ENCODE peak calls at places on chromosomes 6 and 20, in nine cellular contexts. One of them, this sample, is unnamed.

GRCh38 chr6:88163576-88163975 is 2.6 kb downstream of the CNR1 start:
- DNase-seq in H9: no peak
- DNase-seq in nephron progenitor cell: no peak
- DNase-seq in amniotic epithelial cell: no peak
- DNase-seq in Caco-2: no peak
- DNase-seq in brain microvascular endothelial cell: no peak
- DNase-seq in M059J: no peak
- DNase-seq in left ventricle myocardium superior: no peak
- DNase-seq in amniotic stem cell: no peak
- DNase-seq in this sample: no peak

GRCh38 chr6:48403587-48403986 is 292.6 kb upstream of the PTCHD4 start:
- DNase-seq in left ventricle myocardium superior: no peak
- DNase-seq in M059J: no peak
- DNase-seq in brain microvascular endothelial cell: no peak
- DNase-seq in H9: no peak
- DNase-seq in nephron progenitor cell: no peak
- DNase-seq in Caco-2: no peak
- DNase-seq in amniotic stem cell: no peak
- DNase-seq in amniotic epithelial cell: no peak
- DNase-seq in this sample: no peak

GRCh38 chr6:39777661-39778060 is 14.5 kb upstream of the DAAM2 start:
- DNase-seq in left ventricle myocardium superior: peak; percentile 70
- DNase-seq in amniotic stem cell: no peak
- DNase-seq in brain microvascular endothelial cell: no peak
- DNase-seq in amniotic epithelial cell: no peak
- DNase-seq in Caco-2: no peak
- DNase-seq in H9: no peak
- DNase-seq in M059J: no peak
- DNase-seq in nephron progenitor cell: no peak
- DNase-seq in this sample: no peak

GRCh38 chr20:63268671-63269439 is 3.8 kb upstream of the ARFGAP1 start:
- DNase-seq in brain microvascular endothelial cell: no peak
- DNase-seq in nephron progenitor cell: peak; percentile 46
- DNase-seq in Caco-2: peak; percentile 76
- DNase-seq in left ventricle myocardium superior: no peak
- DNase-seq in amniotic stem cell: no peak
- DNase-seq in M059J: no peak
- DNase-seq in H9: no peak
- DNase-seq in amniotic epithelial cell: peak; percentile 14
- DNase-seq in this sample: no peak

GRCh38 chr6:45854343-45854742 is 161.3 kb downstream of the CLIC5 start:
- DNase-seq in amniotic epithelial cell: no peak
- DNase-seq in Caco-2: no peak
- DNase-seq in amniotic stem cell: no peak
- DNase-seq in H9: no peak
- DNase-seq in nephron progenitor cell: no peak
- DNase-seq in left ventricle myocardium superior: no peak
- DNase-seq in M059J: no peak
- DNase-seq in brain microvascular endothelial cell: no peak
- DNase-seq in this sample: no peak

GRCh38 chr6:41191569-41191968 is 9.4 kb downstream of the TREML2 start:
- DNase-seq in amniotic epithelial cell: peak; percentile 7
- DNase-seq in M059J: no peak
- DNase-seq in Caco-2: no peak
- DNase-seq in nephron progenitor cell: peak; percentile 54
- DNase-seq in H9: peak; percentile 81
- DNase-seq in left ventricle myocardium superior: peak; percentile 68
- DNase-seq in brain microvascular endothelial cell: no peak
- DNase-seq in amniotic stem cell: no peak
- DNase-seq in this sample: peak; percentile 39

GRCh38 chr20:46013826-46014516 is 5.3 kb downstream of the MMP9 start:
- DNase-seq in Caco-2: peak; percentile 81
- DNase-seq in nephron progenitor cell: peak; percentile 72
- DNase-seq in H9: peak; percentile 88
- DNase-seq in M059J: peak; percentile 61
- DNase-seq in amniotic epithelial cell: peak; percentile 22
- DNase-seq in amniotic stem cell: no peak
- DNase-seq in brain microvascular endothelial cell: no peak
- DNase-seq in left ventricle myocardium superior: peak; percentile 67
- DNase-seq in this sample: peak; percentile 47

GRCh38 chr6:33694401-33694931 is 17.0 kb downstream of the UQCC2 start:
- DNase-seq in brain microvascular endothelial cell: peak; percentile 33
- DNase-seq in left ventricle myocardium superior: no peak
- DNase-seq in M059J: peak; percentile 89
- DNase-seq in nephron progenitor cell: no peak
- DNase-seq in H9: no peak
- DNase-seq in Caco-2: no peak
- DNase-seq in amniotic epithelial cell: peak; percentile 41
- DNase-seq in amniotic stem cell: peak; percentile 67
- DNase-seq in this sample: peak; percentile 64

GRCh38 chr20:31670371-31671228 is 32.9 kb downstream of the COX4I2 start:
- DNase-seq in H9: no peak
- DNase-seq in Caco-2: no peak
- DNase-seq in amniotic epithelial cell: peak; percentile 36
- DNase-seq in left ventricle myocardium superior: peak; percentile 78
- DNase-seq in M059J: no peak
- DNase-seq in brain microvascular endothelial cell: peak; percentile 19
- DNase-seq in amniotic stem cell: no peak
- DNase-seq in nephron progenitor cell: no peak
- DNase-seq in this sample: peak; percentile 72

GRCh38 chr6:137912813-137913212 is 45.8 kb downstream of the TNFAIP3 start:
- DNase-seq in amniotic epithelial cell: no peak
- DNase-seq in amniotic stem cell: no peak
- DNase-seq in M059J: no peak
- DNase-seq in brain microvascular endothelial cell: no peak
- DNase-seq in Caco-2: no peak
- DNase-seq in nephron progenitor cell: no peak
- DNase-seq in left ventricle myocardium superior: no peak
- DNase-seq in H9: no peak
- DNase-seq in this sample: no peak

GRCh38 chr20:38534756-38535155 is 46.2 kb upstream of the ADIG start:
- DNase-seq in H9: no peak
- DNase-seq in amniotic stem cell: no peak
- DNase-seq in amniotic epithelial cell: no peak
- DNase-seq in nephron progenitor cell: no peak
- DNase-seq in Caco-2: no peak
- DNase-seq in left ventricle myocardium superior: no peak
- DNase-seq in brain microvascular endothelial cell: no peak
- DNase-seq in M059J: no peak
- DNase-seq in this sample: no peak

GRCh38 chr20:50092436-50092835 is 20.5 kb downstream of the UBE2V1 start:
- DNase-seq in brain microvascular endothelial cell: no peak
- DNase-seq in nephron progenitor cell: no peak
- DNase-seq in H9: no peak
- DNase-seq in Caco-2: peak; percentile 26
- DNase-seq in left ventricle myocardium superior: no peak
- DNase-seq in M059J: no peak
- DNase-seq in amniotic epithelial cell: peak; percentile 91
- DNase-seq in amniotic stem cell: no peak
- DNase-seq in this sample: no peak

GRCh38 chr20:4795394-4795793 is 73.7 kb downstream of the PRND start:
- DNase-seq in amniotic epithelial cell: peak; percentile 68
- DNase-seq in M059J: peak; percentile 82
- DNase-seq in nephron progenitor cell: no peak
- DNase-seq in brain microvascular endothelial cell: peak; percentile 68
- DNase-seq in H9: peak; percentile 56
- DNase-seq in Caco-2: no peak
- DNase-seq in left ventricle myocardium superior: no peak
- DNase-seq in amniotic stem cell: peak; percentile 27
- DNase-seq in this sample: no peak

GRCh38 chr6:7341989-7342742 is 29.2 kb upstream of the SSR1 start:
- DNase-seq in H9: no peak
- DNase-seq in brain microvascular endothelial cell: no peak
- DNase-seq in amniotic stem cell: no peak
- DNase-seq in nephron progenitor cell: no peak
- DNase-seq in left ventricle myocardium superior: peak; percentile 29
- DNase-seq in amniotic epithelial cell: no peak
- DNase-seq in Caco-2: no peak
- DNase-seq in M059J: peak; percentile 58
- DNase-seq in this sample: peak; percentile 36

This sample was measured in left cardiac atrium.